ENCODE peak calls at places on chromosomes 2 and 18, in six cellular contexts. Z is tibial artery; I is CD4-positive, alpha-beta T cell; F is activated B cell treated with CpG ODN at 0.5 μM for 24 hours; H is GM13976; E is spleen. P is an unnamed sample.

GRCh38 chr18:26941608-26942007 is 76.1 kb upstream of the AQP4 start:
- DNase-seq in I (no peak), E (no peak), Z (no peak), F (no peak), H (no peak), P (no peak)

GRCh38 chr2:207166349-207167128 is 791 bp upstream of the KLF7 start:
- DNase-seq in H (peak), F (peak), I (peak), Z (peak), E (peak), P (peak)

GRCh38 chr2:218631837-218632236 is 24.1 kb downstream of the PLCD4 start:
- DNase-seq in F (no peak), I (no peak), E (no peak), Z (no peak), H (no peak), P (no peak)

GRCh38 chr2:170170281-170171035 is 7.5 kb upstream of the MYO3B start:
- DNase-seq in H (no peak), I (no peak), F (no peak), E (no peak), Z (no peak), P (no peak)

GRCh38 chr2:106953236-106953635 is 67.3 kb upstream of the ST6GAL2 start:
- DNase-seq in H (no peak), Z (no peak), E (no peak), F (no peak), I (no peak), P (no peak)

GRCh38 chr2:234676859-234677450 is 180.1 kb upstream of the ARL4C start:
- DNase-seq in I (no peak), E (no peak), Z (no peak), H (no peak), F (no peak), P (no peak)

GRCh38 chr2:120317916-120318315 is 28.0 kb upstream of the INHBB start:
- DNase-seq in F (no peak), Z (peak), E (peak), H (no peak), I (no peak), P (no peak)

GRCh38 chr2:134500211-134500935 is 218.4 kb downstream of the TMEM163 start:
- DNase-seq in H (no peak), F (no peak), E (no peak), I (no peak), Z (no peak), P (no peak)

GRCh38 chr2:39875914-39876267 is 96.8 kb upstream of the THUMPD2 start:
- DNase-seq in Z (no peak), I (no peak), E (no peak), H (no peak), F (no peak), P (no peak)

GRCh38 chr18:35174093-35174731 is 66.6 kb upstream of the ZNF397 start:
- DNase-seq in H (no peak), Z (no peak), E (no peak), F (no peak), I (no peak), P (no peak)

GRCh38 chr18:55381277-55381676 is 206.7 kb downstream of the TCF4 start:
- DNase-seq in I (no peak), E (no peak), Z (no peak), F (no peak), H (no peak), P (no peak)

GRCh38 chr2:196459539-196459938 is 180.0 kb upstream of the CCDC150 start:
- DNase-seq in H (no peak), F (no peak), I (no peak), Z (no peak), E (no peak), P (no peak)

GRCh38 chr2:214740867-214741266 is 68.6 kb downstream of the BARD1 start:
- DNase-seq in F (no peak), Z (no peak), H (no peak), I (no peak), E (no peak), P (no peak)

GRCh38 chr2:235024191-235024611 is 72.4 kb downstream of the SH3BP4 start:
- DNase-seq in F (no peak), Z (no peak), H (no peak), I (no peak), E (no peak), P (no peak)

GRCh38 chr2:104447831-104448434 is 406.0 kb upstream of the POU3F3 start:
- DNase-seq in I (no peak), H (no peak), E (no peak), F (no peak), Z (no peak), P (no peak)
- TF ChIP-seq CTCF in I (no peak), H (no peak), E (no peak), F (no peak), Z (no peak), P (peak)

DNA sequence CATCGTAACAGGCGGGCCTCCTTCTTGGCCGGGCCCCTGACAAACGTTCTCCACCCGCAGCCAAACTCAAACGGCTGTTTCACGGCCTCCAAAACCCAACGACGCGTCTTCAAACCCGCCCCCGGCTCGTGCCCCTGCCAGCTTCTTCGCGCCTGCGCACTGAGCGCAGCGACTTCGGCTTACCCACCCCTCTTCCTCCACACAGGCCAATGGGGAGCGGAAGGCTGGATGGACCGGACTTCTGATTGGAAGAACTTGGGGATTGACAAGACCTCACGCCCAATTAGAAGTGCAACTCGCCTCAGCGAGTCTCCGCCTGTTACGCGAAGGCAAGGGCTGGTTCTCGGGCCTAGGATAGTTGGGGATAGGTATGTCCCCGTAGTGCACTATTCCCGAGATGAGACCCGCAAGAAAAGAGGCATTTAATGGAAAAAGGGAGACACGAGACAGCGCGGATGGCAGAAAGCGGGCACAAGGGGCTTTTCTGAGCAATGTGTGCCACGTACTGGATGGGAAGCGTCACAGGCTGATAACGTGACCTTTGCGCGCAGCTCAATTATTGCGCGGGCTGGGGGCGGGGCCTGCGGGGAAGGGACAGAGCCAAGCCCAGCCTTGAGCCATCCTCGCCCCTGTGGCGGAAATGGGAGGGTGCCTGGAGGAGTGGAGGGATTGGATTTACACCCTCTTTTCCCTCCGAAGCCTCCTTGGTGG is at the start of gene LAPTM4A:
- DNase-seq in I (peak), E (peak), F (peak), Z (peak), H (peak), P (peak)
- TF ChIP-seq CTCF in I (no peak), E (no peak), F (no peak), Z (peak), H (no peak), P (no peak)

GRCh38 chr2:132573444-132574007 is 96.5 kb downstream of the LYPD1 start:
- DNase-seq in H (no peak), Z (no peak), E (no peak), F (no peak), I (no peak), P (no peak)
- TF ChIP-seq CTCF in H (no peak), Z (no peak), E (no peak), F (no peak), I (no peak), P (no peak)

DNA sequence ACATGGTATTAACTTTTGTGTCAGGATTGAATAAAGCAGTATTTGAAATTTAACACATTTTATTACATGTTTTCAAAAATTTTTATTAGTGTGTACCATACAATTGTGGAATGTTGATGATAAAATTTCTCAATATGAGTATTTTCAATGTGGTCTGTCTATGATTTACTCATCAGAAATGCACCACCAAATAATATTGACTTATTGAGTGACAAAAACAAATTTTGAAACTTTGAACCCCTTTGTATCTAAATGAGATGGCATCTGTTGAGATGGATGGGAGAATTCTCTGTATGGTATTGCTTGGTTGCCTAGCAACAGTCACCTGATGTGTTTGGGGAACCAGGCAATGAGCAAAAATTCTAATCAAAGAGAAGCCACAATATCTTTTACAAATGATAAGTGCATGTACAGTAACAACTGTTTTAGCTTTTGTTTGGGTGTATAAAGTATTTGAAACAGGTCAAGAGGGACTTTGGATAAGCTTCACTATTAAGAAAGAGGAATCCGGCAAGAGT is 400.1 kb downstream of the CCDC85A start:
- DNase-seq in H (no peak), I (no peak), F (no peak), Z (no peak), E (no peak), P (no peak)
- TF ChIP-seq CTCF in H (no peak), I (no peak), F (no peak), Z (no peak), E (no peak), P (no peak)